ENCODE peak calls at places on chromosomes 6 and 20, in four cellular contexts. Z is lung, R is upper lobe of right lung, E is LNCaP clone FGC. H is an unnamed sample.

GRCh38 chr6:127205031-127205430 is 61.6 kb upstream of the RNF146 start:
- DNase-seq in Z (no peak), R (no peak), E (peak), H (no peak)

GRCh38 chr6:169370666-169371343 is 117.2 kb upstream of the THBS2 start:
- DNase-seq in Z (no peak), R (no peak), E (no peak), H (peak)

GRCh38 chr20:53660078-53660909 is 66.7 kb upstream of the ZNF217 start:
- DNase-seq in Z (no peak), R (no peak), E (no peak), H (no peak)

GRCh38 chr6:132087391-132087790 is 136.2 kb upstream of the CCN2 start:
- DNase-seq in Z (no peak), R (no peak), E (no peak), H (no peak)

GRCh38 chr20:63486300-63486855 is 12.5 kb downstream of the EEF1A2 start:
- DNase-seq in Z (no peak), R (no peak), E (no peak), H (no peak)

GRCh38 chr6:81067057-81067456 is 685.4 kb downstream of the TENT5A start:
- DNase-seq in Z (no peak), R (no peak), E (no peak), H (no peak)

GRCh38 chr20:10177326-10177725 is 41.3 kb upstream of the SNAP25 start:
- DNase-seq in Z (no peak), R (no peak), E (no peak), H (no peak)

GRCh38 chr20:36035720-36036119 is 67.3 kb downstream of the CNBD2 start:
- DNase-seq in Z (no peak), R (no peak), E (no peak), H (peak)

GRCh38 chr20:18101125-18101820 is 36.4 kb upstream of the KAT14 start:
- DNase-seq in Z (no peak), R (no peak), E (no peak), H (no peak)

GRCh38 chr20:48295445-48295903 is 510.2 kb upstream of the SULF2 start:
- DNase-seq in Z (peak), R (no peak), E (no peak), H (peak)

GRCh38 chr6:56642366-56643261 is at the start of gene DST:
- DNase-seq in Z (no peak), R (no peak), E (no peak), H (no peak)

GRCh38 chr20:61311656-61312387 is 59.8 kb downstream of the CDH4 start:
- DNase-seq in Z (no peak), R (no peak), E (no peak), H (no peak)

GRCh38 chr20:42530855-42531674 is 658.6 kb downstream of the PTPRT start:
- DNase-seq in Z (no peak), R (no peak), E (peak), H (peak)

GRCh38 chr6:11320914-11321549 is 88.6 kb upstream of the NEDD9 start:
- DNase-seq in Z (no peak), R (no peak), E (no peak), H (no peak)

GRCh38 chr20:45810191-45810590 is 2.3 kb upstream of the UBE2C start:
- DNase-seq in Z (no peak), R (no peak), E (no peak), H (no peak)

GRCh38 chr20:9218412-9219001 is 149.6 kb downstream of the PLCB4 start:
- DNase-seq in Z (no peak), R (no peak), E (no peak), H (no peak)

GRCh38 chr6:20672038-20672437 is 137.8 kb downstream of the CDKAL1 start:
- DNase-seq in Z (no peak), R (no peak), E (no peak), H (no peak)

GRCh38 chr6:115948751-115949150 is 111.9 kb downstream of the FRK start:
- DNase-seq in Z (no peak), R (no peak), E (no peak), H (no peak)

GRCh38 chr6:146578054-146578453 is 20.7 kb upstream of the ADGB start:
- DNase-seq in Z (no peak), R (no peak), E (no peak), H (no peak)

GRCh38 chr6:116513224-116513875 is 1.9 kb downstream of the CALHM5 start:
- DNase-seq in Z (no peak), R (no peak), E (no peak), H (no peak)

GRCh38 chr6:2514965-2515543 is 235.7 kb downstream of the MYLK4 start:
- DNase-seq in Z (no peak), R (no peak), E (no peak), H (peak)

GRCh38 chr6:8819446-8819845 is 384.1 kb upstream of the SLC35B3 start:
- DNase-seq in Z (no peak), R (no peak), E (no peak), H (no peak)

GRCh38 chr20:46222521-46223007 is 85.7 kb downstream of the CDH22 start:
- DNase-seq in Z (no peak), R (no peak), E (no peak), H (no peak)

GRCh38 chr20:60966031-60966430 is 286.0 kb upstream of the CDH4 start:
- DNase-seq in Z (no peak), R (no peak), E (no peak), H (no peak)

DNA sequence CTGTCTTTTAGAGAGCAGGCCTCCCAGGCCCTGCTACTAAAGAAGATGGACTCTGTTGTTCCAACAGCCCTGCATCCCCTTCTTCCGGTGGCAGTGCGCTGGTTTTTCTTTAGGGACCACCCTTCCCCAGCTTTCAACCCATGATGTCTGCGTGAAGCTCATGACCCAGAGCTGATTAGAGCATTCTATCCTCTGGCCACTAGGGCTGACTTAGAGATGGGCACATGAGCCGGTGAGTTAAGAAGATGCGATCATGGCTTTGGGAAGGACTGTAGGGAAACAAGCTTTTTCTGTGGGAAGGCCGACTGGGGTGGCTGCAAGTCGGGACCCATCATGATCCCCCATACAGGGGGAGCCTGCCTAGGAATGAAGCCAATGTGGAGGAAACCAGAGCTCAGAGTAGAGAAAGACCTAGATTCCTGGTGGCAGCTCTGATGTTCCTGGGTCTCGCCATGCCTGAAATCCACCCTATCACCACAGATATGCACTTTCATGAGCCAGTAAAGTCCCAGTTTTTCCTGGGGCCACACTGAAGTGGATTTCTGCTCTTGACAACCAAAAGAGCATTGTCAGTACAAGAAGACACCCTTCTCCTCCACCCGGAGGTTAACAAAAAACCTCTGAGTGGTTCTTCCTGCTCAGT is 29.1 kb upstream of the STX16 start:
- DNase-seq in Z (no peak), R (no peak), E (no peak), H (no peak)
- TF ChIP-seq CTCF in Z (no peak), R (no peak), E (no peak), H (no peak)

DNA sequence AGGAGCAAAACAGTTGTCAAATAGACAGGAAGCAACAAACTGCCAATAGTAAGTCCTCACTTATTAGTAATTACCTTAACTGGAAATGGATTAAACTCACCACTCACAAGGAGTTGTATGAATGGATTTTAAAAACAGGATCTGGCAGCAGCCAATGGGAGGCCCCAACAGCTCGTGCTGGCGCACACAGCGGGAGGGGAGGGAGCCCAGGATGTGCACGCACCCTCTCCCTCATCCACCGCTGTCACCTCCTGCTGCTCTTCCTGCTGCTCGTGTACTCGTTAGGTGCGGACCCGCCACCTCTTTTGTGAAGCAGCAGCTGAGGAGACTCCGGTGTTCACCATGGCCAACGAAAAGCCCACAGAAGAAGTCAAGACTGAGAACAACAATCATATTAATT is at the start of gene SUMO4:
- DNase-seq in Z (no peak), R (no peak), E (no peak), H (no peak)
- TF ChIP-seq CTCF in Z (no peak), R (no peak), E (no peak), H (no peak)

GRCh38 chr20:19662638-19662995 is 95.4 kb upstream of the RIN2 start:
- DNase-seq in Z (no peak), R (no peak), E (no peak), H (no peak)
- TF ChIP-seq CTCF in Z (no peak), R (no peak), E (no peak), H (no peak)

GRCh38 chr6:107871981-107872380 is 47.9 kb upstream of the SCML4 start:
- DNase-seq in Z (no peak), R (no peak), E (no peak), H (no peak)

GRCh38 chr6:107879912-107880311 is 55.8 kb upstream of the SCML4 start:
- DNase-seq in Z (no peak), R (no peak), E (no peak), H (no peak)

GRCh38 chr6:107877968-107878367 is 53.9 kb upstream of the SCML4 start:
- DNase-seq in Z (no peak), R (no peak), E (no peak), H (no peak)
- TF ChIP-seq CTCF in Z (no peak), R (no peak), E (no peak), H (no peak)

DNA sequence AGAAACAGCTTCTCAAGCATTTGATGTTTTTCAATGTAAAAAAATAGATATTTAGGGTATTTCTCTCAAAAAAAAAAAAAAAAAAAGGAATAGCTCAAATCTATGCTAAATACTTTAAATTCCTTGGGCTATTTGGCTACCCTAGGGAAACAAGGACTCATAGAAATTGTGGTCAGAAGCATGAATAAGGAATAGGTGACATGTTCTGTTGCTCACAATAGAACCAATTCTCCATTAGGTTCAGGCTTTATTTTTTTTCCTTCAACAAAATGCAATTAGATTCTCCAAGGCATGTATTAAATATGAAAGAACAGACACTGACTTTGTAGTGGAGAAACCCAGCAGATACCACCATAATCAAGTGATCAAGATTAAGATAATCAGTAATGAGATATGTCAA is 904.3 kb upstream of the FLRT3 start:
- DNase-seq in Z (no peak), R (no peak), E (no peak), H (no peak)
- TF ChIP-seq CTCF in Z (no peak), R (no peak), E (no peak), H (no peak)

DNA sequence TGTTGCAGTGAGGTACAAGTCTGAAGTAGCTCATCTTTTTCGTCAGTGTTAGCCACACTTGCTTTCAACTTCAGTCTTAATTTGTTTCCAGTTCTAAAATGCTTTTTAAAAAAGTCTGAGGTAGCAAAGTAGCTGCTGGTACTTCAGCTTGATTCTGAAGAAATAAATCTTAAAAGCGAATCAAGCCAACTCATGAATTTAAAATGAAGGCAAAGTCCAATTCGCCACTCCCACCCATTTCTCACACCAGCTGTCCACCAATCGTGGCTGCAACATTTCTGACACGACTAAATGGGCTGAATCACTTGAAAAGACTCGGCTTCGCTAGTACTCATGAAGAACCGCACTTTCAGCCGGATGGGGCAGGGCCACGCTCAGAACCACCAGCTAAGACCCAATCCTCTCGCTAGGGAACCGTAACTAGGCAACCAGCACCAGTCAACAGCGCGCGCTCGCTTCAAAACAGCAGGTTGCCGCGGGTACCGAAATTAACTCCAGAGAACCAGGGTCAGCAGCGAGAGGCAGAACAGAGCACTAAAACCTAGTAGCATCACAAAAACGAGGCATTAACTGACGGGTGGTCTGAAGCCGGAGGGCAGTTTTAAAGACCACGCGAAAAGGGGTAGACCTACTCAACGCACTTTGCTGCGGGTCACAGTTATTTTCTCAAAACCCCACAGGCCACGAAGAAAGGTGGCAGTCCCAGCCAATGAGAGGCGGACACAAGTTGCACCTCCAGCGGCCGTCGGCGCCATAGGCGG is 900 bp downstream of the BCLAF1 start:
- DNase-seq in Z (peak), R (peak), E (peak), H (peak)
- TF ChIP-seq CTCF in Z (no peak), R (peak), E (no peak), H (peak)

GRCh38 chr20:37327748-37328147 is 18.2 kb upstream of the SRC start:
- DNase-seq in Z (peak), R (peak), E (no peak), H (no peak)

GRCh38 chr20:37328149-37328945 is 17.6 kb upstream of the SRC start:
- DNase-seq in Z (no peak), R (peak), E (no peak), H (no peak)

GRCh38 chr20:37331060-37331857 is 14.7 kb upstream of the SRC start:
- DNase-seq in Z (no peak), R (no peak), E (no peak), H (no peak)

GRCh38 chr20:37330316-37330715 is 15.6 kb upstream of the SRC start:
- DNase-seq in Z (no peak), R (no peak), E (no peak), H (no peak)

DNA sequence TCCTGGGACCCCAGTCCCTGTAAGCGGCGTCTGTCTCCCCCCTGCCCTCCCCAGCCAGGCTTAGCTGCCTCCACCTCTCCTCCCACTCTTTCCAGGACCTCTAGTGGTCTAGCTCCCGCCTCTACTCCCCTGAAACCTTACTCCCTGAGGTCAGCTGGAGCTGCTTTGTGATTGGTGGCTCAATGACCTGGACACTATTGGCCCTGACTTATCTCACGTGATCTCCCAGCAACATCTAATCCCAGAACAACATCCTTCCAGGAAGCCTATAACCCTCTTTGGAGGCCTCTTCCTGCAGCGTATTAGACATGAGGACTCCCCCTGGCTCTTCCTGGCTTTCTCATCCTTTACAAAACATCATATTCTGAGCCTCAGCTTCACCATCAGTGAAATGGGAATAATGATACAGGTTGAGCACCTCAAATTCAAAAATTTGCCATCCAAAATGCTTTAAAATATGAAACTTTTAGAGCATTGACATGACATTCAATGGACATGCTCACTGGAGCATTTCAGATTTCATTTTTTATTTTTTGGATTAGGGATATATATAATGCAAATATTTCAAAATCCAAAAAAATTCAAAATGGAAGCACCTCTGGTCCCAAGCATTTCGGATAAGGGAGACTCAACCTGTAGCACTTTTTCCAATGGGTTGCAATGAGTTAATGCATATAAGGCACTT is 16.3 kb upstream of the SRC start:
- DNase-seq in Z (no peak), R (no peak), E (no peak), H (no peak)
- TF ChIP-seq CTCF in Z (no peak), R (no peak), E (no peak), H (no peak)

GRCh38 chr6:170423030-170423429 is 116.5 kb downstream of the FAM120B start:
- DNase-seq in Z (no peak), R (no peak), E (no peak), H (no peak)
- TF ChIP-seq CTCF in Z (no peak), R (no peak), E (no peak), H (no peak)

GRCh38 chr6:28769626-28770402 is 154.0 kb downstream of the TRIM27 start:
- DNase-seq in Z (no peak), R (no peak), E (no peak), H (peak)
- TF ChIP-seq CTCF in Z (no peak), R (no peak), E (peak), H (peak)

H was measured in Calu3.